ENCODE peak calls at places on chromosomes 4 and X, in nine cellular contexts. Z is neural progenitor cell; M is choroid plexus epithelial cell; H is NCI-H2029; E is foreskin melanocyte; U is left lung; S is stimulated activated CD4-positive, alpha-beta T cell treated with anti-CD3 and anti-CD28 coated beads, Interleukin-4, amount 100 ng/mL, for 48 hours; J is GM13977; W is WTC11. R is an unnamed sample.

GRCh38 chrX:10467793-10468192 is 152.6 kb downstream of the MID1 start:
- DNase-seq in Z (no peak), M (peak), J (no peak), U (no peak), H (no peak), W (no peak), S (no peak), E (no peak), R (no peak)

GRCh38 chr4:95465010-95465409 is 83.8 kb downstream of the UNC5C start:
- DNase-seq in S (no peak), E (no peak), Z (no peak), M (peak), J (no peak), H (no peak), U (no peak), W (no peak), R (no peak)

GRCh38 chr4:128606173-128606572 is 203.3 kb upstream of the JADE1 start:
- DNase-seq in H (no peak), Z (no peak), E (no peak), U (no peak), S (no peak), M (peak), J (no peak), W (no peak), R (peak)

GRCh38 chr4:70895405-70895804 is 6.8 kb upstream of the MOB1B start:
- DNase-seq in E (peak), Z (no peak), S (no peak), U (no peak), H (peak), M (no peak), W (no peak), J (no peak), R (no peak)

GRCh38 chr4:23897564-23898109 is 7.8 kb upstream of the PPARGC1A start:
- DNase-seq in W (no peak), M (no peak), S (no peak), H (no peak), E (no peak), J (no peak), U (no peak), Z (no peak), R (no peak)

GRCh38 chr4:152564336-152564735 is 28.4 kb upstream of the FBXW7 start:
- DNase-seq in M (peak), Z (no peak), W (no peak), U (no peak), H (no peak), S (no peak), J (no peak), E (no peak), R (no peak)

GRCh38 chr4:41611881-41612871 is 74.2 kb downstream of the LIMCH1 start:
- DNase-seq in U (peak), M (peak), W (peak), S (no peak), E (peak), Z (peak), H (no peak), J (no peak), R (peak)

GRCh38 chrX:19122641-19123009 is 357 bp upstream of the ADGRG2 start:
- DNase-seq in W (no peak), H (no peak), J (no peak), E (no peak), S (no peak), U (no peak), M (no peak), Z (no peak), R (no peak)

GRCh38 chr4:1192493-1193205 is 20.3 kb upstream of the SPON2 start:
- DNase-seq in M (no peak), J (no peak), H (no peak), W (peak), U (peak), S (no peak), E (no peak), Z (peak), R (no peak)

GRCh38 chr4:140372607-140373327 is 679 bp upstream of the SCOC start:
- DNase-seq in E (no peak), Z (peak), U (no peak), H (no peak), J (peak), S (no peak), M (peak), W (no peak), R (peak)

GRCh38 chrX:106401965-106402559 is 209.7 kb upstream of the RADX start:
- DNase-seq in E (no peak), M (no peak), Z (no peak), S (no peak), U (no peak), H (no peak), J (no peak), W (no peak), R (no peak)

GRCh38 chr4:25489221-25489797 is 112.2 kb downstream of the ANAPC4 start:
- DNase-seq in S (no peak), U (no peak), J (no peak), H (no peak), W (no peak), Z (no peak), M (no peak), E (no peak), R (no peak)

GRCh38 chrX:13087322-13088154 is 43.1 kb upstream of the FAM9C start:
- DNase-seq in S (peak), Z (no peak), H (no peak), J (peak), W (no peak), M (peak), U (no peak), E (no peak), R (peak)

GRCh38 chrX:150692296-150692695 is 900 bp upstream of the MTMR1 start:
- DNase-seq in J (no peak), W (no peak), M (no peak), H (no peak), S (no peak), E (no peak), U (no peak), Z (no peak), R (no peak)

GRCh38 chr4:138445098-138445497 is 202.9 kb upstream of the SLC7A11 start:
- DNase-seq in H (no peak), S (no peak), W (no peak), E (peak), Z (no peak), J (no peak), U (no peak), M (no peak), R (no peak)

GRCh38 chr4:42750091-42750490 is 93.2 kb upstream of the ATP8A1 start:
- DNase-seq in J (no peak), U (no peak), M (no peak), S (no peak), Z (no peak), H (no peak), W (no peak), E (no peak), R (peak)

GRCh38 chr4:106583567-106583966 is 215.0 kb upstream of the GIMD1 start:
- DNase-seq in J (no peak), U (no peak), W (no peak), H (no peak), Z (no peak), M (peak), S (no peak), E (no peak), R (peak)

GRCh38 chr4:23903859-23904438 is 14.1 kb upstream of the PPARGC1A start:
- DNase-seq in U (no peak), E (no peak), Z (no peak), J (no peak), S (no peak), M (no peak), W (no peak), H (peak), R (no peak)

GRCh38 chr4:113101669-113102068 is 52.2 kb downstream of the ANK2 start:
- DNase-seq in H (no peak), W (no peak), E (peak), U (no peak), J (no peak), M (peak), Z (no peak), S (no peak), R (no peak)

GRCh38 chrX:48790477-48790876 is 4.1 kb downstream of the GATA1 start:
- DNase-seq in Z (no peak), U (no peak), H (no peak), J (no peak), M (no peak), S (no peak), E (no peak), W (no peak), R (no peak)

GRCh38 chr4:146916479-146917076 is 29.1 kb downstream of the TTC29 start:
- DNase-seq in Z (peak), S (no peak), U (no peak), J (peak), H (peak), W (no peak), M (peak), E (peak), R (peak)

GRCh38 chrX:7889680-7890079 is 37.5 kb downstream of the PNPLA4 start:
- DNase-seq in S (no peak), W (no peak), Z (no peak), J (no peak), M (peak), H (no peak), U (no peak), E (peak), R (no peak)

GRCh38 chr4:172962564-172963353 is 205.9 kb upstream of the GALNT7 start:
- DNase-seq in J (no peak), S (no peak), Z (no peak), H (peak), M (peak), W (no peak), U (peak), E (no peak), R (peak)